ENCODE peak calls at places on chromosomes 5 and 9, in nine cellular contexts. H is SHP77; B is right atrium auricular region; E is CD8-positive, alpha-beta T cell; S is kidney epithelial cell; R is cardiac muscle cell; J is SIG-M5; I is central memory CD4-positive, alpha-beta T cell; T is choroid plexus epithelial cell. P is an unnamed sample.

GRCh38 chr5:55903121-55903701 is 52.1 kb downstream of the IL31RA start:
- DNase-seq in B (no peak), H (no peak), E (peak), S (no peak), I (peak), J (no peak), R (no peak), T (peak), P (no peak)

GRCh38 chr9:69857131-69857530 is 36.5 kb downstream of the CFAP95 start:
- DNase-seq in J (no peak), S (no peak), E (no peak), R (no peak), T (peak), B (no peak), H (no peak), I (no peak), P (no peak)

GRCh38 chr5:77924081-77924480 is 147.9 kb upstream of the TBCA start:
- DNase-seq in R (no peak), B (no peak), H (no peak), S (no peak), T (no peak), E (no peak), I (no peak), J (no peak), P (no peak)

GRCh38 chr5:87411586-87412416 is 929 bp downstream of the CCNH start:
- DNase-seq in T (peak), S (no peak), I (peak), H (peak), R (no peak), J (no peak), B (peak), E (peak), P (peak)

GRCh38 chr5:29460946-29461538 is 1732.4 kb upstream of the CDH6 start:
- DNase-seq in E (no peak), I (no peak), H (no peak), J (no peak), S (no peak), R (no peak), T (no peak), B (no peak), P (no peak)

GRCh38 chr5:148388692-148389091 is 4.9 kb downstream of the FBXO38 start:
- DNase-seq in S (no peak), J (no peak), H (no peak), B (no peak), I (no peak), R (no peak), T (peak), E (no peak), P (no peak)

GRCh38 chr9:123338710-123339665 is 17.0 kb upstream of the CRB2 start:
- DNase-seq in H (no peak), J (no peak), I (peak), R (no peak), E (peak), S (no peak), B (no peak), T (peak), P (peak)

GRCh38 chr9:84694248-84694647 is 24.7 kb downstream of the NTRK2 start:
- DNase-seq in T (no peak), B (no peak), H (no peak), J (no peak), E (no peak), S (no peak), R (no peak), I (no peak), P (no peak)

P was measured in naive thymus-derived CD4-positive, alpha-beta T cell.